ENCODE peak calls at places on chromosome 10, in five cellular contexts. K is stimulated activated CD4-positive, alpha-beta T cell treated with anti-CD3 and anti-CD28 coated beads, Interleukin-12 subunit alpha, Interleukin-12 subunit beta, amount 100 ng/mL, for 48 hours; H is AG08395; J is activated naive CD4-positive, alpha-beta T cell treated with anti-CD3 and anti-CD28 coated beads, Interleukin-2, amount 10 ng/mL, durations not matched to agents 7 days and 5 days; Y is frontal cortex. G is an unnamed sample.

GRCh38 chr10:17428616-17429097 is 25.7 kb downstream of the ST8SIA6 start:
- DNase-seq in K (peak; percentile 40), H (no peak), J (peak; percentile 90), Y (no peak), G (peak; percentile 88)

GRCh38 chr10:13074562-13075451 is 25.2 kb upstream of the OPTN start:
- DNase-seq in K (peak; percentile 60), H (peak; percentile 80), J (peak; percentile 70), Y (peak; percentile 68), G (peak; percentile 81)

GRCh38 chr10:110870823-110871235 is 899 bp upstream of the PDCD4 start:
- DNase-seq in K (no peak), H (no peak), J (no peak), Y (no peak), G (no peak)

GRCh38 chr10:22333667-22334282 is 11.5 kb upstream of the SPAG6 start:
- DNase-seq in K (no peak), H (no peak), J (no peak), Y (no peak), G (no peak)

GRCh38 chr10:130801276-130801675 is 510.2 kb downstream of the TCERG1L start:
- DNase-seq in K (no peak), H (no peak), J (no peak), Y (no peak), G (no peak)

GRCh38 chr10:90378524-90379076 is 479.2 kb downstream of the HTR7 start:
- DNase-seq in K (no peak), H (no peak), J (no peak), Y (no peak), G (no peak)

GRCh38 chr10:27794157-27794556 is 48.5 kb upstream of the MKX start:
- DNase-seq in K (no peak), H (no peak), J (no peak), Y (no peak), G (no peak)

GRCh38 chr10:132534348-132535064 is 3.1 kb upstream of the INPP5A start:
- DNase-seq in K (no peak), H (no peak), J (no peak), Y (no peak), G (no peak)

GRCh38 chr10:121696854-121697253 is 98.6 kb upstream of the FGFR2 start:
- DNase-seq in K (peak; percentile 2), H (no peak), J (no peak), Y (no peak), G (no peak)

GRCh38 chr10:112026438-112026837 is 157.1 kb downstream of the GPAM start:
- DNase-seq in K (no peak), H (no peak), J (no peak), Y (no peak), G (no peak)

GRCh38 chr10:6299234-6299633 is 96.5 kb downstream of the PFKFB3 start:
- DNase-seq in K (no peak), H (no peak), J (no peak), Y (no peak), G (peak; percentile 68)

GRCh38 chr10:1424648-1425047 is 312.7 kb downstream of the ADARB2 start:
- DNase-seq in K (no peak), H (no peak), J (no peak), Y (no peak), G (no peak)

GRCh38 chr10:86936661-86937501 is 20.5 kb downstream of the MMRN2 start:
- DNase-seq in K (no peak), H (peak; percentile 33), J (no peak), Y (no peak), G (no peak)

GRCh38 chr10:17229016-17229716 is 1.1 kb downstream of the VIM start:
- DNase-seq in K (peak; percentile 45), H (peak; percentile 94), J (peak; percentile 86), Y (peak; percentile 58), G (peak; percentile 91)

GRCh38 chr10:33066558-33067236 is 108.7 kb upstream of the ITGB1 start:
- DNase-seq in K (no peak), H (peak; percentile 71), J (no peak), Y (no peak), G (no peak)

GRCh38 chr10:58511765-58512469 is 755 bp upstream of the BICC1 start:
- DNase-seq in K (no peak), H (peak; percentile 12), J (no peak), Y (peak; percentile 18), G (no peak)

GRCh38 chr10:93066544-93066913 is 5.9 kb downstream of the CYP26C1 start:
- DNase-seq in K (no peak), H (no peak), J (no peak), Y (no peak), G (no peak)

GRCh38 chr10:64773357-64773756 is 1252.2 kb downstream of the REEP3 start:
- DNase-seq in K (no peak), H (no peak), J (no peak), Y (no peak), G (no peak)

GRCh38 chr10:116683061-116683601 is 59.2 kb downstream of the HSPA12A start:
- DNase-seq in K (no peak), H (no peak), J (no peak), Y (no peak), G (no peak)

GRCh38 chr10:119189811-119190282 is 11.2 kb upstream of the PRDX3 start:
- DNase-seq in K (no peak), H (no peak), J (no peak), Y (no peak), G (no peak)

GRCh38 chr10:6558272-6558671 is 21.8 kb downstream of the PRKCQ start:
- DNase-seq in K (no peak), H (no peak), J (no peak), Y (no peak), G (no peak)

GRCh38 chr10:11670311-11670825 is 58.9 kb upstream of the USP6NL start:
- DNase-seq in K (no peak), H (no peak), J (no peak), Y (no peak), G (no peak)

GRCh38 chr10:30691601-30692015 is 62.1 kb upstream of the LYZL2 start:
- DNase-seq in K (no peak), H (peak; percentile 41), J (no peak), Y (no peak), G (no peak)

GRCh38 chr10:88080213-88080612 is 216.8 kb downstream of the PTEN start:
- DNase-seq in K (no peak), H (peak; percentile 7), J (no peak), Y (no peak), G (no peak)

GRCh38 chr10:13712799-13713581 is 126.2 kb downstream of the PRPF18 start:
- DNase-seq in K (peak; percentile 4), H (peak; percentile 91), J (no peak), Y (no peak), G (no peak)

GRCh38 chr10:100158044-100158805 is 27.6 kb downstream of the ERLIN1 start:
- DNase-seq in K (no peak), H (no peak), J (no peak), Y (no peak), G (no peak)